ENCODE peak calls at places on chromosomes 2 and 18, in nine cellular contexts. J, A, C, Y, V, R, X, F and U are unnamed samples.

GRCh38 chr18:76382265-76382664 is 112.8 kb downstream of the ZNF516 start:
- DNase-seq in J (no peak), A (no peak), C (no peak), Y (no peak), V (no peak), R (no peak), X (no peak), F (no peak), U (no peak)

GRCh38 chr2:9318461-9319337 is 104.6 kb downstream of the ITGB1BP1 start:
- DNase-seq in J (no peak), A (no peak), C (no peak), Y (no peak), V (no peak), R (no peak), X (no peak), F (no peak), U (peak)

GRCh38 chr18:76494541-76495403 is at the start of gene ZNF516:
- DNase-seq in J (peak), A (no peak), C (no peak), Y (no peak), V (no peak), R (no peak), X (peak), F (peak), U (no peak)

GRCh38 chr2:10764896-10765295 is 43.5 kb downstream of the ATP6V1C2 start:
- DNase-seq in J (no peak), A (no peak), C (no peak), Y (no peak), V (no peak), R (no peak), X (no peak), F (no peak), U (no peak)

GRCh38 chr2:228318218-228318617 is 136.7 kb upstream of the SPHKAP start:
- DNase-seq in J (no peak), A (no peak), C (no peak), Y (no peak), V (no peak), R (no peak), X (peak), F (no peak), U (no peak)

GRCh38 chr2:228064796-228065315 is 116.6 kb downstream of the SPHKAP start:
- DNase-seq in J (no peak), A (no peak), C (no peak), Y (no peak), V (no peak), R (no peak), X (no peak), F (no peak), U (no peak)

GRCh38 chr2:216661051-216661450 is 27.8 kb downstream of the IGFBP2 start:
- DNase-seq in J (no peak), A (no peak), C (no peak), Y (no peak), V (no peak), R (no peak), X (no peak), F (no peak), U (no peak)

GRCh38 chr2:81551040-81551634 is 1246.6 kb upstream of the LRRTM1 start:
- DNase-seq in J (no peak), A (no peak), C (no peak), Y (no peak), V (no peak), R (no peak), X (no peak), F (no peak), U (no peak)

GRCh38 chr2:205763708-205764501 is 81.6 kb downstream of the NRP2 start:
- DNase-seq in J (no peak), A (no peak), C (no peak), Y (no peak), V (no peak), R (peak), X (no peak), F (peak), U (no peak)

GRCh38 chr2:224142397-224143312 is 103.6 kb upstream of the SERPINE2 start:
- DNase-seq in J (no peak), A (no peak), C (no peak), Y (no peak), V (no peak), R (no peak), X (no peak), F (no peak), U (no peak)

GRCh38 chr2:69958480-69958879 is 3.0 kb downstream of the ASPRV1 start:
- DNase-seq in J (no peak), A (no peak), C (no peak), Y (no peak), V (no peak), R (no peak), X (no peak), F (no peak), U (no peak)

GRCh38 chr2:186871866-186872265 is 22.9 kb upstream of the ZSWIM2 start:
- DNase-seq in J (no peak), A (no peak), C (no peak), Y (no peak), V (no peak), R (no peak), X (no peak), F (no peak), U (no peak)

GRCh38 chr2:21072477-21073242 is 28.8 kb upstream of the APOB start:
- DNase-seq in J (no peak), A (no peak), C (no peak), Y (no peak), V (no peak), R (no peak), X (no peak), F (no peak), U (no peak)

GRCh38 chr2:190408538-190409271 is 550 bp downstream of the MFSD6 start:
- DNase-seq in J (peak), A (peak), C (no peak), Y (peak), V (peak), R (peak), X (peak), F (peak), U (peak)

GRCh38 chr2:231460073-231460861 is 4.0 kb downstream of the NCL start:
- DNase-seq in J (no peak), A (no peak), C (no peak), Y (no peak), V (no peak), R (no peak), X (no peak), F (no peak), U (no peak)

GRCh38 chr2:176613358-176614032 is 344.3 kb downstream of the MTX2 start:
- DNase-seq in J (no peak), A (no peak), C (no peak), Y (no peak), V (no peak), R (no peak), X (no peak), F (no peak), U (no peak)

GRCh38 chr2:66305714-66306113 is 129.2 kb upstream of the MEIS1 start:
- DNase-seq in J (no peak), A (no peak), C (peak), Y (no peak), V (no peak), R (peak), X (peak), F (no peak), U (peak)

GRCh38 chr2:198117397-198118041 is 313.1 kb downstream of the PLCL1 start:
- DNase-seq in J (no peak), A (no peak), C (no peak), Y (no peak), V (no peak), R (no peak), X (no peak), F (no peak), U (no peak)

GRCh38 chr2:193929131-193929530 is 1727.9 kb upstream of the SLC39A10 start:
- DNase-seq in J (no peak), A (no peak), C (no peak), Y (no peak), V (no peak), R (no peak), X (no peak), F (no peak), U (no peak)